ENCODE peak calls at places on chromosomes 4 and X, in eight cellular contexts. One of them, this sample, is unnamed. For H3K4me1 and H3K36me3, the result is how much of the 10 kb centered on the place peaks cover.

GRCh38 chr4:87014284-87014782 is 79.5 kb downstream of the AFF1 start:
- DNase-seq in GM23338: no peak
- DNase-seq in endothelial cell of umbilical vein: peak
- DNase-seq in heart left ventricle: no peak
- DNase-seq in tibial nerve: no peak
- DNase-seq in astrocyte: peak
- DNase-seq in right atrium auricular region: no peak
- DNase-seq in lower lobe of right lung: no peak
- DNase-seq in this sample: no peak

GRCh38 chr4:128913228-128913627 is 103.7 kb downstream of the JADE1 start:
- DNase-seq in right atrium auricular region: no peak
- DNase-seq in GM23338: no peak
- DNase-seq in endothelial cell of umbilical vein: peak
- DNase-seq in tibial nerve: no peak
- DNase-seq in heart left ventricle: no peak
- DNase-seq in astrocyte: no peak
- DNase-seq in lower lobe of right lung: no peak
- DNase-seq in this sample: no peak

GRCh38 chr4:185640809-185641675 is 105.7 kb upstream of the PDLIM3 start:
- DNase-seq in heart left ventricle: no peak
- DNase-seq in lower lobe of right lung: no peak
- DNase-seq in tibial nerve: peak
- DNase-seq in GM23338: peak
- DNase-seq in endothelial cell of umbilical vein: peak
- DNase-seq in astrocyte: peak
- DNase-seq in right atrium auricular region: no peak
- DNase-seq in this sample: no peak

GRCh38 chr4:157217708-157218107 is 2.8 kb upstream of the GRIA2 start:
- DNase-seq in GM23338: peak
- DNase-seq in astrocyte: peak
- DNase-seq in right atrium auricular region: no peak
- DNase-seq in tibial nerve: no peak
- DNase-seq in heart left ventricle: no peak
- DNase-seq in lower lobe of right lung: no peak
- DNase-seq in endothelial cell of umbilical vein: peak
- DNase-seq in this sample: no peak

GRCh38 chr4:113776016-113776415 is 14.5 kb upstream of the CAMK2D start:
- DNase-seq in heart left ventricle: no peak
- DNase-seq in astrocyte: no peak
- DNase-seq in tibial nerve: no peak
- DNase-seq in right atrium auricular region: no peak
- DNase-seq in endothelial cell of umbilical vein: no peak
- DNase-seq in lower lobe of right lung: no peak
- DNase-seq in GM23338: no peak
- DNase-seq in this sample: no peak

GRCh38 chrX:132961511-132961910 is 3.1 kb upstream of the HS6ST2 start:
- DNase-seq in heart left ventricle: no peak
- DNase-seq in astrocyte: no peak
- DNase-seq in GM23338: no peak
- DNase-seq in right atrium auricular region: no peak
- DNase-seq in endothelial cell of umbilical vein: no peak
- DNase-seq in lower lobe of right lung: no peak
- DNase-seq in tibial nerve: no peak
- DNase-seq in this sample: no peak

GRCh38 chr4:74376888-74377483 is 12.0 kb downstream of the EREG start:
- DNase-seq in GM23338: peak
- DNase-seq in right atrium auricular region: no peak
- DNase-seq in lower lobe of right lung: no peak
- DNase-seq in astrocyte: peak
- DNase-seq in tibial nerve: no peak
- DNase-seq in endothelial cell of umbilical vein: peak
- DNase-seq in heart left ventricle: no peak
- DNase-seq in this sample: no peak

GRCh38 chrX:12390301-12390700 is 252.0 kb downstream of the FRMPD4 start:
- DNase-seq in GM23338: no peak
- DNase-seq in right atrium auricular region: no peak
- DNase-seq in heart left ventricle: no peak
- DNase-seq in astrocyte: no peak
- DNase-seq in lower lobe of right lung: no peak
- DNase-seq in endothelial cell of umbilical vein: no peak
- DNase-seq in tibial nerve: no peak
- DNase-seq in this sample: no peak

GRCh38 chrX:73481521-73481920 is 34.7 kb downstream of the CDX4 start:
- DNase-seq in astrocyte: no peak
- DNase-seq in endothelial cell of umbilical vein: no peak
- DNase-seq in heart left ventricle: no peak
- DNase-seq in tibial nerve: no peak
- DNase-seq in GM23338: no peak
- DNase-seq in lower lobe of right lung: no peak
- DNase-seq in right atrium auricular region: no peak
- DNase-seq in this sample: no peak

GRCh38 chrX:69387559-69388487 is 116.3 kb upstream of the NALF2 start:
- DNase-seq in heart left ventricle: peak
- DNase-seq in endothelial cell of umbilical vein: peak
- DNase-seq in astrocyte: no peak
- DNase-seq in GM23338: peak
- DNase-seq in tibial nerve: peak
- DNase-seq in right atrium auricular region: no peak
- DNase-seq in lower lobe of right lung: peak
- DNase-seq in this sample: peak

GRCh38 chr4:119210760-119211159 is 1.8 kb upstream of the USP53 start:
- DNase-seq in GM23338: no peak
- DNase-seq in endothelial cell of umbilical vein: no peak
- DNase-seq in heart left ventricle: no peak
- DNase-seq in right atrium auricular region: no peak
- DNase-seq in tibial nerve: no peak
- DNase-seq in lower lobe of right lung: no peak
- DNase-seq in astrocyte: no peak
- DNase-seq in this sample: no peak

GRCh38 chrX:29746326-29746725 is 469.0 kb upstream of the MAGEB2 start:
- DNase-seq in right atrium auricular region: no peak
- DNase-seq in endothelial cell of umbilical vein: no peak
- DNase-seq in heart left ventricle: no peak
- DNase-seq in tibial nerve: no peak
- DNase-seq in astrocyte: peak
- DNase-seq in GM23338: no peak
- DNase-seq in lower lobe of right lung: no peak
- DNase-seq in this sample: no peak

GRCh38 chr4:26030260-26030667 is 116.2 kb downstream of the SMIM20 start:
- DNase-seq in lower lobe of right lung: no peak
- DNase-seq in endothelial cell of umbilical vein: no peak
- DNase-seq in heart left ventricle: no peak
- DNase-seq in GM23338: peak
- DNase-seq in astrocyte: no peak
- DNase-seq in right atrium auricular region: no peak
- DNase-seq in tibial nerve: no peak
- DNase-seq in this sample: no peak

GRCh38 chr4:89245459-89245858 is 62.1 kb downstream of the GPRIN3 start:
- DNase-seq in right atrium auricular region: no peak
- DNase-seq in lower lobe of right lung: no peak
- DNase-seq in endothelial cell of umbilical vein: no peak
- DNase-seq in GM23338: no peak
- DNase-seq in tibial nerve: no peak
- DNase-seq in heart left ventricle: no peak
- DNase-seq in astrocyte: no peak
- DNase-seq in this sample: no peak

GRCh38 chr4:70637239-70637920 is 8.8 kb downstream of the ENAM start:
- DNase-seq in heart left ventricle: no peak
- DNase-seq in GM23338: no peak
- DNase-seq in right atrium auricular region: no peak
- DNase-seq in lower lobe of right lung: no peak
- DNase-seq in tibial nerve: no peak
- DNase-seq in endothelial cell of umbilical vein: no peak
- DNase-seq in astrocyte: no peak
- DNase-seq in this sample: no peak

GRCh38 chr4:30945586-30945985 is 225.4 kb downstream of the PCDH7 start:
- DNase-seq in tibial nerve: no peak
- DNase-seq in right atrium auricular region: no peak
- DNase-seq in astrocyte: peak
- DNase-seq in lower lobe of right lung: no peak
- DNase-seq in heart left ventricle: no peak
- DNase-seq in endothelial cell of umbilical vein: peak
- DNase-seq in GM23338: peak
- DNase-seq in this sample: no peak

GRCh38 chrX:149683966-149684730 is 27.7 kb upstream of the MAGEA11 start:
- DNase-seq in astrocyte: no peak
- DNase-seq in tibial nerve: no peak
- DNase-seq in lower lobe of right lung: no peak
- DNase-seq in heart left ventricle: no peak
- DNase-seq in right atrium auricular region: no peak
- DNase-seq in GM23338: no peak
- DNase-seq in endothelial cell of umbilical vein: no peak
- DNase-seq in this sample: no peak
- H3K4me1 ChIP-seq in astrocyte: under half
- H3K4me1 ChIP-seq in tibial nerve: under half
- H3K4me1 ChIP-seq in lower lobe of right lung: under half
- H3K4me1 ChIP-seq in heart left ventricle: under half
- H3K4me1 ChIP-seq in right atrium auricular region: under half
- H3K4me1 ChIP-seq in GM23338: under half
- H3K4me1 ChIP-seq in endothelial cell of umbilical vein: under half
- H3K4me1 ChIP-seq in this sample: under half

GRCh38 chr4:4578981-4579380 is 37.1 kb upstream of the STX18 start:
- DNase-seq in astrocyte: no peak
- DNase-seq in endothelial cell of umbilical vein: no peak
- DNase-seq in tibial nerve: no peak
- DNase-seq in GM23338: peak
- DNase-seq in right atrium auricular region: no peak
- DNase-seq in heart left ventricle: no peak
- DNase-seq in lower lobe of right lung: no peak
- DNase-seq in this sample: no peak
- H3K27ac ChIP-seq in astrocyte: no peak
- H3K27ac ChIP-seq in endothelial cell of umbilical vein: no peak
- H3K27ac ChIP-seq in tibial nerve: no peak
- H3K27ac ChIP-seq in GM23338: no peak
- H3K27ac ChIP-seq in right atrium auricular region: no peak
- H3K27ac ChIP-seq in heart left ventricle: no peak
- H3K27ac ChIP-seq in lower lobe of right lung: no peak
- H3K27ac ChIP-seq in this sample: no peak

GRCh38 chr4:103076777-103077347 is 301 bp upstream of the SLC9B2 start:
- DNase-seq in tibial nerve: no peak
- DNase-seq in endothelial cell of umbilical vein: no peak
- DNase-seq in astrocyte: no peak
- DNase-seq in lower lobe of right lung: no peak
- DNase-seq in right atrium auricular region: no peak
- DNase-seq in GM23338: peak
- DNase-seq in heart left ventricle: no peak
- DNase-seq in this sample: no peak

GRCh38 chr4:103074598-103075434 is 1.7 kb downstream of the SLC9B2 start:
- DNase-seq in tibial nerve: no peak
- DNase-seq in right atrium auricular region: no peak
- DNase-seq in GM23338: no peak
- DNase-seq in lower lobe of right lung: no peak
- DNase-seq in astrocyte: peak
- DNase-seq in endothelial cell of umbilical vein: peak
- DNase-seq in heart left ventricle: no peak
- DNase-seq in this sample: no peak

GRCh38 chr4:103075435-103075893 is 1.1 kb downstream of the SLC9B2 start:
- DNase-seq in heart left ventricle: no peak
- DNase-seq in right atrium auricular region: no peak
- DNase-seq in endothelial cell of umbilical vein: peak
- DNase-seq in lower lobe of right lung: no peak
- DNase-seq in astrocyte: peak
- DNase-seq in tibial nerve: no peak
- DNase-seq in GM23338: no peak
- DNase-seq in this sample: no peak

GRCh38 chr4:103075894-103076776 is at the start of gene SLC9B2:
- DNase-seq in GM23338: peak
- DNase-seq in right atrium auricular region: peak
- DNase-seq in lower lobe of right lung: peak
- DNase-seq in heart left ventricle: peak
- DNase-seq in astrocyte: peak
- DNase-seq in endothelial cell of umbilical vein: peak
- DNase-seq in tibial nerve: peak
- DNase-seq in this sample: peak

GRCh38 chr4:103079621-103080020 is 3.1 kb upstream of the SLC9B2 start:
- DNase-seq in right atrium auricular region: no peak
- DNase-seq in GM23338: no peak
- DNase-seq in lower lobe of right lung: no peak
- DNase-seq in heart left ventricle: no peak
- DNase-seq in astrocyte: no peak
- DNase-seq in tibial nerve: no peak
- DNase-seq in endothelial cell of umbilical vein: no peak
- DNase-seq in this sample: no peak
- H3K36me3 ChIP-seq in right atrium auricular region: under half
- H3K36me3 ChIP-seq in GM23338: under half
- H3K36me3 ChIP-seq in lower lobe of right lung: under half
- H3K36me3 ChIP-seq in heart left ventricle: half or more
- H3K36me3 ChIP-seq in astrocyte: under half
- H3K36me3 ChIP-seq in tibial nerve: under half
- H3K36me3 ChIP-seq in endothelial cell of umbilical vein: under half
- H3K36me3 ChIP-seq in this sample: under half

DNA sequence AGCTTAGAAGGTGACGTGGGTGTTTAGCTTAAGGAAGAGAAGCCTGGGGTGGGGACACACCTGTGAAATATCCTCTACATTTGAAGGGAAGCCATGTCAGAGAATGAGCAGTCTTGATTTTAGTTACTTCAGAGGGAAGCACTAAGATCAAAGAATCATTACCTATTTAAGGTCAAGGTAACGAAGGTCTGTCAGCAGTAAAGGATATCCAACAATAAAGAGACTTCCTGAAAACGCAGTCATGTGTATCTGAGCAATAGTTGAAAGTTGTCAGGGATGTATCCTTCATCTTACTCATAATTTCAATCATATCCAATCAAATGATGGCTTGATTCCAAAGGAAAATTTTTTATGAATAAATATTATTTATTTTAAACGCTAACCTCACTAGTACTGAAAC is 33.5 kb downstream of the IGFBP7 start:
- DNase-seq in astrocyte: no peak
- DNase-seq in tibial nerve: no peak
- DNase-seq in right atrium auricular region: no peak
- DNase-seq in lower lobe of right lung: no peak
- DNase-seq in heart left ventricle: no peak
- DNase-seq in endothelial cell of umbilical vein: no peak
- DNase-seq in GM23338: no peak
- DNase-seq in this sample: no peak
- H3K4me1 ChIP-seq in astrocyte: half or more
- H3K4me1 ChIP-seq in tibial nerve: half or more
- H3K4me1 ChIP-seq in right atrium auricular region: half or more
- H3K4me1 ChIP-seq in lower lobe of right lung: under half
- H3K4me1 ChIP-seq in heart left ventricle: half or more
- H3K4me1 ChIP-seq in endothelial cell of umbilical vein: half or more
- H3K4me1 ChIP-seq in GM23338: under half
- H3K4me1 ChIP-seq in this sample: under half

This sample was measured in upper lobe of right lung.